ENCODE peak calls at places on chromosomes 13 and 19, in six cellular contexts. One of them, this sample, is unnamed.
A peak's percentile ranks its signal among the peaks of the same experiment; 100 is the strongest.

GRCh38 chr19:3479177-3479818 is 1.0 kb downstream of the SMIM24 start:
- DNase-seq in brain microvascular endothelial cell: no peak
- DNase-seq in lower lobe of right lung: no peak
- DNase-seq in neural crest cell: no peak
- DNase-seq in cardiac muscle cell: no peak
- DNase-seq in kidney epithelial cell: no peak
- DNase-seq in this sample: no peak

GRCh38 chr19:51019544-51019925 is at the start of gene KLK10:
- DNase-seq in brain microvascular endothelial cell: no peak
- DNase-seq in kidney epithelial cell: no peak
- DNase-seq in neural crest cell: no peak
- DNase-seq in cardiac muscle cell: no peak
- DNase-seq in lower lobe of right lung: no peak
- DNase-seq in this sample: no peak

GRCh38 chr19:3609779-3610719 is 3.4 kb upstream of the TBXA2R start:
- DNase-seq in kidney epithelial cell: no peak
- DNase-seq in cardiac muscle cell: no peak
- DNase-seq in brain microvascular endothelial cell: no peak
- DNase-seq in lower lobe of right lung: no peak
- DNase-seq in neural crest cell: no peak
- DNase-seq in this sample: no peak

GRCh38 chr13:78826936-78827335 is 168.0 kb upstream of the OBI1 start:
- DNase-seq in neural crest cell: no peak
- DNase-seq in cardiac muscle cell: no peak
- DNase-seq in brain microvascular endothelial cell: no peak
- DNase-seq in kidney epithelial cell: no peak
- DNase-seq in lower lobe of right lung: no peak
- DNase-seq in this sample: no peak

GRCh38 chr19:45769821-45770191 is 754 bp upstream of the SIX5 start:
- DNase-seq in cardiac muscle cell: no peak
- DNase-seq in kidney epithelial cell: no peak
- DNase-seq in lower lobe of right lung: peak; percentile 68
- DNase-seq in neural crest cell: no peak
- DNase-seq in brain microvascular endothelial cell: peak; percentile 39
- DNase-seq in this sample: no peak

GRCh38 chr19:17304386-17305047 is 1.2 kb upstream of the MRPL34 start:
- DNase-seq in brain microvascular endothelial cell: no peak
- DNase-seq in neural crest cell: no peak
- DNase-seq in cardiac muscle cell: no peak
- DNase-seq in kidney epithelial cell: no peak
- DNase-seq in lower lobe of right lung: peak; percentile 70
- DNase-seq in this sample: no peak

GRCh38 chr19:4647676-4648644 is 8.6 kb downstream of the TNFAIP8L1 start:
- DNase-seq in lower lobe of right lung: no peak
- DNase-seq in brain microvascular endothelial cell: peak; percentile 43
- DNase-seq in kidney epithelial cell: no peak
- DNase-seq in cardiac muscle cell: peak; percentile 70
- DNase-seq in neural crest cell: no peak
- DNase-seq in this sample: no peak

GRCh38 chr19:41136636-41137035 is 22.4 kb downstream of the CYP2F1 start:
- DNase-seq in neural crest cell: no peak
- DNase-seq in kidney epithelial cell: no peak
- DNase-seq in cardiac muscle cell: no peak
- DNase-seq in brain microvascular endothelial cell: no peak
- DNase-seq in lower lobe of right lung: no peak
- DNase-seq in this sample: no peak

GRCh38 chr13:110108348-110109139 is 198.4 kb downstream of the COL4A1 start:
- DNase-seq in cardiac muscle cell: peak; percentile 94
- DNase-seq in kidney epithelial cell: peak; percentile 41
- DNase-seq in brain microvascular endothelial cell: peak; percentile 87
- DNase-seq in lower lobe of right lung: peak; percentile 73
- DNase-seq in neural crest cell: peak; percentile 51
- DNase-seq in this sample: no peak

GRCh38 chr13:104024416-104025170 is 958.4 kb upstream of the SLC10A2 start:
- DNase-seq in cardiac muscle cell: peak; percentile 57
- DNase-seq in lower lobe of right lung: no peak
- DNase-seq in neural crest cell: no peak
- DNase-seq in kidney epithelial cell: no peak
- DNase-seq in brain microvascular endothelial cell: peak; percentile 73
- DNase-seq in this sample: no peak

GRCh38 chr19:30802424-30803013 is 430.3 kb downstream of the ZNF536 start:
- DNase-seq in kidney epithelial cell: no peak
- DNase-seq in neural crest cell: no peak
- DNase-seq in cardiac muscle cell: no peak
- DNase-seq in brain microvascular endothelial cell: no peak
- DNase-seq in lower lobe of right lung: no peak
- DNase-seq in this sample: no peak
- TF ChIP-seq CTCF in kidney epithelial cell: no peak
- TF ChIP-seq CTCF in neural crest cell: no peak
- TF ChIP-seq CTCF in cardiac muscle cell: no peak
- TF ChIP-seq CTCF in brain microvascular endothelial cell: no peak
- TF ChIP-seq CTCF in lower lobe of right lung: no peak
- TF ChIP-seq CTCF in this sample: no peak

GRCh38 chr19:23460656-23461055 is 65.4 kb upstream of the ZNF91 start:
- DNase-seq in lower lobe of right lung: no peak
- DNase-seq in neural crest cell: no peak
- DNase-seq in kidney epithelial cell: no peak
- DNase-seq in cardiac muscle cell: no peak
- DNase-seq in brain microvascular endothelial cell: no peak
- DNase-seq in this sample: no peak

DNA sequence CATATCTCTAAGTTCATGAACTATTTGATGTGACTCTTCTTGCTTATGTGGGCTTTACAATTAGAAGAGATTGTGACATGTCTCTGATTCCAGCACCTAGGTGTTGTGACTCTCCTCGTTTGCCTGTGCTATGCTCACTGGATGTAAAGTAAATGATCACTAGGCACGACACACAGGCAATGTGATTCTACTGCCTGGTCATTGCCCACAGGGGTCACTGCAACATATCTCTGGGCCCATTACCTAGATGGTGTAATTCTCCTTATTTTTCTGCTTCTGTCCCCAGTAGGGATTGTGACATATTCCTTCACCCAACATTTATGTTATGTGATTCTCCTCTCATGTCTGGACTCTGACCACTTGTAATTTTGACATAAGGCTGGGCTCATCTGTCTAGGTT is 65.8 kb upstream of the ZNF91 start:
- DNase-seq in cardiac muscle cell: no peak
- DNase-seq in neural crest cell: no peak
- DNase-seq in brain microvascular endothelial cell: no peak
- DNase-seq in lower lobe of right lung: no peak
- DNase-seq in kidney epithelial cell: no peak
- DNase-seq in this sample: no peak
- TF ChIP-seq CTCF in cardiac muscle cell: no peak
- TF ChIP-seq CTCF in neural crest cell: no peak
- TF ChIP-seq CTCF in brain microvascular endothelial cell: no peak
- TF ChIP-seq CTCF in lower lobe of right lung: no peak
- TF ChIP-seq CTCF in kidney epithelial cell: no peak
- TF ChIP-seq CTCF in this sample: no peak

DNA sequence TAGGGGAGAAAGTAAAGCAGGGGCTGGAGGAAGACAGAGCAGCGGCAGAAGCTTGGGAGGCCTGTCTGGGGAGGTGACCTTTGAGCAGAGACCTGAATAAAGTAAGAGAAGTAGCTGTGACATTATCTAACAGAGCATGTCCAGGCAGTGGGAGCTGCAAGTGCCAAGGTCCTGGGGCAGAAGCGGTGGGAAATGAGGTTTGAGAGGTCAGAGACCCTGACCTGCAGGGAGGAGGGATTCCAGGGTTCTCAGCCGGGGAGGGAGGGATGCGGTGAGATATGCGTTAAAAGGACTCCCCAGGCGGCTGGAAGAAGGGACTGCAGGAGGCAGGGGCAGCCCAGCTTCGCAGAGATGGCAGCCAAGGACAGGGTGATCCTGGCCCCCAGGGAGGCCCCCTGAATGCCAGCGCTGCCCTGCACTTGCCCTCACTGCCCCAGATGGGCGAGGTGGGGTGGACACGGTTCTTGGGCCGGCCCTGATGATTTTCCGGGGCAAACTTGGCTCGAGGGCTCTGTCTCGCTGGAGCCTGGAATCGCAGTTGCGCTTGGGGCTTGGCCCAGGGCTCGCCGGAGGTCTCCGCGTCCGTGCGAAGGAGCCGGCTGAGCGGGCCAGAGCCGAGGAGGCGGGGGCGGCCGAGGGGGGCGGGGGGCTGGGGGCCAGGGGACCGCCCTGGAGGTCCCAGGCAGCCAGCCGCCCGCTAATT is 3.2 kb downstream of the CRLF1 start:
- DNase-seq in brain microvascular endothelial cell: no peak
- DNase-seq in neural crest cell: no peak
- DNase-seq in lower lobe of right lung: no peak
- DNase-seq in kidney epithelial cell: no peak
- DNase-seq in cardiac muscle cell: peak; percentile 33
- DNase-seq in this sample: no peak
- TF ChIP-seq CTCF in brain microvascular endothelial cell: peak; percentile 67
- TF ChIP-seq CTCF in neural crest cell: peak; percentile 43
- TF ChIP-seq CTCF in lower lobe of right lung: peak; percentile 9
- TF ChIP-seq CTCF in kidney epithelial cell: peak; percentile 42
- TF ChIP-seq CTCF in cardiac muscle cell: peak; percentile 39
- TF ChIP-seq CTCF in this sample: no peak

DNA sequence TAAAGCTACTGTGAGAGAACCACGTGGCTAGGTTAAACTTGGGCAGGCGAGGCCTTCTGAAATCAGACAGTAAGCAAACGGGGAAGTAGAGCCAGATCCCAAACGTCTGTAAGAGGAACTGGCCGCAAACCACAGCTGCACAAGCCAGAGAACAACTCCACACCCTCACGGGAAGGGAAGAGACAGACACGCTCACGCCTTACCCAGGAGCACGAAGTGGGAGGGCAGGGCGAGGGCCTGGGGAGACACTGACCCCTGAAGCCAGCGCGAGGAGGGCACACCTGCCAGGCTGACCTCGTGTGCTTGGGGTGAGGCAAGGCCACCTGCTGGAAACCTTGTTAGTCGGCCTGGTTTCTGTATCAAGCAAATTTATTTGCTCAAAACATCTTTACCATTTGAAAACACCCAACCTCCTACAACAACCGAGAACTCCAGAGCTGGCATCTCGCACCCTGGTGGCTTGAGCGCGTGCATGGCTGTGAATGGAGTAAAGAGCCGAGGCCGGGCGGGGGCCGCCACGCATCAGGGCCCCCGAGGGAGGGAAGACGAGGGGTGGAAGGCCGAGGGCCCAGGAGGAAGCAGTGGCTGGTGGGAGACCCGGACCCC is 7.3 kb downstream of the POLR2E start:
- DNase-seq in brain microvascular endothelial cell: no peak
- DNase-seq in neural crest cell: no peak
- DNase-seq in lower lobe of right lung: peak; percentile 84
- DNase-seq in cardiac muscle cell: no peak
- DNase-seq in kidney epithelial cell: no peak
- DNase-seq in this sample: peak; percentile 45
- TF ChIP-seq CTCF in brain microvascular endothelial cell: no peak
- TF ChIP-seq CTCF in neural crest cell: no peak
- TF ChIP-seq CTCF in lower lobe of right lung: no peak
- TF ChIP-seq CTCF in cardiac muscle cell: no peak
- TF ChIP-seq CTCF in kidney epithelial cell: no peak
- TF ChIP-seq CTCF in this sample: no peak

DNA sequence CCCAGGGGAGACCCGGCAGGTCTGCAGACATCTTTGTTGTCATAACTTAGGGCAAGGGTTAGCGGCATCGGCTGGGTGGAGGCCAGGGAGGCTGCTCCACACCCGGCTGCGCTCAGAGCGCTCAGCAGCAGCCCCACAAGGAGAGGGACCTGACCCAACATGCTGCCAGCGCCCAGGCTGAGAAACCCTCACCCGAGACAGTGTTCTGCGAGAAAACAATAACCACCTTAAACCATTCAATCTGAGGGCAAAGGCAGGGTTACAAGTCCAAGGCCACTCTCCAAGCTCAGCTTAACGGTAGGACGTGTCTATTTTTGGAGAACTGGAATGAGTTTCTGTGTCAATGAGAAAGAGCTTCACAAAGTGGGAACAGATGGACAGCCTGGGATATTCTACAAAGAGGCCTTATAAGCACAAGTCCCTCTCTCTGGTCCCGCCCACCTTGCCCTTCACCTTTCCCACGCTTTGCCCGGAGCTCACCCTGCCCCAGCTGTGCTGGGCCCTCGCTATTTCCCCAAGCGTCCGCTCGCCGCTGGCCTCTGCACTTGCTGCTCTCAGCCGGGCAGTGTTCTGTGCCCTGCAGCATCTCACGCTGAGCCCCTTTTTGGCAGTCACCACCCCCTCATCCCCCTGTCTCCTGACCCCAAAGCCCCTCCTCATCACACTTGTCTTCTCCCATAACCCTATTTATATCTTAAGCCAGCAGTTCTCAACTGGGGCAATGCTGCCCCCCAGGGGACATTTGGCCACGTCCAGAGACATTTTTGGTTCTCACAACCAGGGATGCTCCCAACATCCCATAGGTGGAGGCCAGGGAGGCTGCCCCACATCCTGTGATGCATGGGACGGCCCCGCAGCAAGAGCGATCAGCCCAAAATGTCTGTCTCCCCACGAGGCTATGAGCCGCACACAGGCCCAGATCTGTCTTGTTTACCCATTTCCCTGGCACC is 17.6 kb downstream of the PPP1R12C start:
- DNase-seq in cardiac muscle cell: no peak
- DNase-seq in brain microvascular endothelial cell: peak; percentile 25
- DNase-seq in kidney epithelial cell: no peak
- DNase-seq in neural crest cell: no peak
- DNase-seq in lower lobe of right lung: no peak
- DNase-seq in this sample: no peak
- TF ChIP-seq CTCF in cardiac muscle cell: peak; percentile 4
- TF ChIP-seq CTCF in brain microvascular endothelial cell: peak; percentile 53
- TF ChIP-seq CTCF in kidney epithelial cell: peak; percentile 15
- TF ChIP-seq CTCF in neural crest cell: peak; percentile 31
- TF ChIP-seq CTCF in lower lobe of right lung: peak; percentile 13
- TF ChIP-seq CTCF in this sample: no peak